ENCODE peak calls at places on chromosome 10, in five cellular contexts. T is fibroblast of lung, D is SK-N-SH, P is K562, L is mammary epithelial cell. W is an unnamed sample.

GRCh38 chr10:14527915-14528314 is 197.2 kb upstream of the FRMD4A start:
- DNase-seq in T (no peak), D (no peak), P (no peak), L (no peak), W (no peak)

GRCh38 chr10:72329290-72330058 is 25.2 kb downstream of the DNAJB12 start:
- DNase-seq in T (no peak), D (no peak), P (no peak), L (no peak), W (no peak)

GRCh38 chr10:48506147-48506917 is 98.5 kb downstream of the ARHGAP22 start:
- DNase-seq in T (peak), D (peak), P (peak), L (no peak), W (no peak)

GRCh38 chr10:35961501-35961900 is 319.4 kb upstream of the FZD8 start:
- DNase-seq in T (no peak), D (no peak), P (no peak), L (peak), W (no peak)

GRCh38 chr10:62738916-62739315 is 65.6 kb upstream of the ADO start:
- DNase-seq in T (peak), D (no peak), P (no peak), L (peak), W (no peak)

GRCh38 chr10:78549536-78549935 is 515.9 kb downstream of the RPS24 start:
- DNase-seq in T (no peak), D (no peak), P (no peak), L (no peak), W (no peak)

GRCh38 chr10:84613336-84614021 is 285.1 kb downstream of the CCSER2 start:
- DNase-seq in T (no peak), D (peak), P (peak), L (peak), W (peak)

GRCh38 chr10:133350950-133351329 is 3.8 kb downstream of the PRAP1 start:
- DNase-seq in T (no peak), D (no peak), P (no peak), L (no peak), W (no peak)

GRCh38 chr10:89215511-89215910 is 8.4 kb upstream of the CH25H start:
- DNase-seq in T (no peak), D (no peak), P (no peak), L (no peak), W (no peak)

GRCh38 chr10:84308021-84308420 is 20.4 kb upstream of the CCSER2 start:
- DNase-seq in T (peak), D (no peak), P (no peak), L (no peak), W (no peak)

GRCh38 chr10:71968553-71969474 is 4.6 kb downstream of the CHST3 start:
- DNase-seq in T (no peak), D (peak), P (no peak), L (no peak), W (no peak)

GRCh38 chr10:125840955-125841354 is 17.6 kb downstream of the BCCIP start:
- DNase-seq in T (peak), D (no peak), P (no peak), L (no peak), W (no peak)

GRCh38 chr10:122494833-122495232 is 33.5 kb downstream of the HTRA1 start:
- DNase-seq in T (peak), D (no peak), P (peak), L (peak), W (no peak)

GRCh38 chr10:34102917-34103506 is 712.1 kb downstream of the PARD3 start:
- DNase-seq in T (peak), D (peak), P (no peak), L (no peak), W (no peak)

GRCh38 chr10:31142026-31142425 is 110.4 kb upstream of the ZNF438 start:
- DNase-seq in T (peak), D (no peak), P (no peak), L (peak), W (no peak)

GRCh38 chr10:67306588-67307205 is 380.9 kb downstream of the LRRTM3 start:
- DNase-seq in T (peak), D (peak), P (peak), L (peak), W (peak)

GRCh38 chr10:94363251-94363565 is 469 bp upstream of the NOC3L start:
- DNase-seq in T (no peak), D (no peak), P (no peak), L (no peak), W (no peak)

GRCh38 chr10:79295593-79295992 is 51.7 kb upstream of the PPIF start:
- DNase-seq in T (no peak), D (no peak), P (no peak), L (peak), W (no peak)

GRCh38 chr10:3960496-3960895 is 175.5 kb upstream of the KLF6 start:
- DNase-seq in T (no peak), D (no peak), P (no peak), L (no peak), W (no peak)

GRCh38 chr10:117226813-117227451 is 14.0 kb upstream of the SLC18A2 start:
- DNase-seq in T (no peak), D (peak), P (peak), L (peak), W (no peak)

GRCh38 chr10:86918022-86918471 is 39.4 kb downstream of the MMRN2 start:
- DNase-seq in T (peak), D (no peak), P (no peak), L (peak), W (no peak)

GRCh38 chr10:93222211-93222754 is 148.6 kb downstream of the CYP26A1 start:
- DNase-seq in T (no peak), D (no peak), P (no peak), L (no peak), W (no peak)

GRCh38 chr10:103543617-103544525 is 50.4 kb downstream of the NEURL1 start:
- DNase-seq in T (no peak), D (peak), P (no peak), L (no peak), W (no peak)

GRCh38 chr10:56547163-56547562 is 186.1 kb upstream of the ZWINT start:
- DNase-seq in T (no peak), D (peak), P (no peak), L (no peak), W (no peak)

GRCh38 chr10:14060320-14061070 is 270.2 kb downstream of the FRMD4A start:
- DNase-seq in T (no peak), D (no peak), P (no peak), L (no peak), W (no peak)

GRCh38 chr10:131246089-131246488 is 65.4 kb downstream of the TCERG1L start:
- DNase-seq in T (no peak), D (no peak), P (no peak), L (no peak), W (no peak)

GRCh38 chr10:32144817-32145688 is 88.8 kb upstream of the KIF5B start:
- DNase-seq in T (no peak), D (no peak), P (no peak), L (peak), W (no peak)

GRCh38 chr10:32142646-32143045 is 86.4 kb upstream of the KIF5B start:
- DNase-seq in T (no peak), D (no peak), P (no peak), L (peak), W (no peak)

GRCh38 chr10:32141018-32141807 is 85.0 kb upstream of the KIF5B start:
- DNase-seq in T (no peak), D (no peak), P (no peak), L (no peak), W (no peak)

GRCh38 chr10:32146166-32146565 is 89.9 kb upstream of the KIF5B start:
- DNase-seq in T (no peak), D (no peak), P (no peak), L (no peak), W (no peak)

GRCh38 chr10:32143302-32143847 is 87.2 kb upstream of the KIF5B start:
- DNase-seq in T (no peak), D (no peak), P (no peak), L (peak), W (no peak)
- H3K9ac ChIP-seq in T (no peak), D (no peak), P (no peak), L (peak), W (no peak)

GRCh38 chr10:20892796-20893195 is 4.3 kb downstream of the NEBL start:
- DNase-seq in T (no peak), D (no peak), P (no peak), L (no peak), W (no peak)
- H3K9ac ChIP-seq in T (no peak), D (no peak), P (no peak), L (no peak), W (no peak)

DNA sequence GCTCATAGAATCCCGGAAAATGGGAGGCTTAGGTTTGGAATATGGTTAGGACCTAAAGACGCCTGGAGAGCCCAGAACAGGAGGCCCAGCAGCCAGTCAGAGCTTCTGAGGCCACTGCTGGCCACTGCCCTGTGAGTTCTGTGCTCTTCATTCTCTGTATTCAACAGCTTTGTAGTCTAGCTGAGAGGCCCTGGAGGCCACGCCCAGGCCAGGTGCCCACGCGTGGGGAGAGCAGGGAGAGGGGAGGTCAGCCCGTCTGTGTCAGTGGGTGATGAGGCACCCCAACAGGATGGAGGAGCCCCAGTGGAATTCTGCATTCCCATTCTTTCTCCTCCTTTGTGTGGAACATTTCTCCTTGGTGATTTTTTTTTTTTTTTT is 29.1 kb downstream of the IL15RA start:
- DNase-seq in T (no peak), D (peak), P (no peak), L (no peak), W (no peak)
- H3K9ac ChIP-seq in T (no peak), D (no peak), P (no peak), L (no peak), W (no peak)

GRCh38 chr10:16835223-16835622 is 18.0 kb upstream of the RSU1 start:
- DNase-seq in T (no peak), D (no peak), P (no peak), L (no peak), W (no peak)

GRCh38 chr10:16828114-16828568 is 10.9 kb upstream of the RSU1 start:
- DNase-seq in T (peak), D (peak), P (peak), L (peak), W (peak)

GRCh38 chr10:16828731-16829175 is 11.5 kb upstream of the RSU1 start:
- DNase-seq in T (peak), D (no peak), P (peak), L (peak), W (no peak)

GRCh38 chr10:16832351-16833080 is 15.3 kb upstream of the RSU1 start:
- DNase-seq in T (peak), D (no peak), P (no peak), L (peak), W (no peak)
- H3K9ac ChIP-seq in T (no peak), D (peak), P (no peak), L (no peak), W (no peak)

W was measured in neuronal stem cell.